ENCODE peak calls at places on chromosome 3, in nine cellular contexts. G is astrocyte of the spinal cord, P is HEK293T, I is occipital lobe, L is KBM-7, V is activated gamma-delta T cell treated with Interleukin-2 at 50 U/mL for 16 hours, O is MM.1S, K is neuronal stem cell, X is endothelial cell. C is an unnamed sample.

GRCh38 chr3:63245842-63246241 is 32.3 kb upstream of the SYNPR start:
- DNase-seq in G (no peak), P (no peak), I (no peak), L (no peak), V (no peak), O (no peak), K (no peak), X (no peak), C (no peak)

GRCh38 chr3:70808881-70809280 is 496.4 kb upstream of the MDFIC2 start:
- DNase-seq in G (no peak), P (no peak), I (no peak), L (no peak), V (no peak), O (no peak), K (no peak), X (no peak), C (no peak)

GRCh38 chr3:72763751-72764440 is 84.3 kb downstream of the SHQ1 start:
- DNase-seq in G (no peak), P (no peak), I (no peak), L (no peak), V (no peak), O (no peak), K (no peak), X (no peak), C (no peak)

GRCh38 chr3:107598926-107599754 is 76.4 kb downstream of the BBX start:
- DNase-seq in G (peak), P (peak), I (no peak), L (peak), V (peak), O (no peak), K (no peak), X (peak), C (peak)

GRCh38 chr3:170355738-170356595 is 1.5 kb upstream of the SKIL start:
- DNase-seq in G (peak), P (no peak), I (peak), L (peak), V (no peak), O (peak), K (peak), X (peak), C (peak)

GRCh38 chr3:166190360-166190759 is 353.1 kb upstream of the BCHE start:
- DNase-seq in G (peak), P (no peak), I (no peak), L (no peak), V (no peak), O (no peak), K (no peak), X (no peak), C (no peak)

GRCh38 chr3:184680411-184680990 is 31.4 kb downstream of the MAGEF1 start:
- DNase-seq in G (no peak), P (no peak), I (no peak), L (no peak), V (no peak), O (no peak), K (no peak), X (no peak), C (no peak)

GRCh38 chr3:126348308-126348920 is 8.8 kb downstream of the KLF15 start:
- DNase-seq in G (no peak), P (peak), I (no peak), L (no peak), V (no peak), O (peak), K (no peak), X (no peak), C (no peak)

GRCh38 chr3:149777414-149778214 is 14.7 kb downstream of the ANKUB1 start:
- DNase-seq in G (no peak), P (no peak), I (no peak), L (no peak), V (no peak), O (no peak), K (no peak), X (no peak), C (no peak)

GRCh38 chr3:174495231-174495755 is 363.8 kb upstream of the NAALADL2 start:
- DNase-seq in G (peak), P (no peak), I (no peak), L (no peak), V (no peak), O (no peak), K (no peak), X (no peak), C (no peak)

GRCh38 chr3:188594137-188594536 is 440.2 kb downstream of the LPP start:
- DNase-seq in G (peak), P (no peak), I (no peak), L (no peak), V (no peak), O (no peak), K (no peak), X (no peak), C (no peak)

GRCh38 chr3:131072845-131073244 is 46.2 kb downstream of the NEK11 start:
- DNase-seq in G (no peak), P (no peak), I (no peak), L (no peak), V (no peak), O (no peak), K (no peak), X (no peak), C (no peak)

GRCh38 chr3:67458406-67458805 is 196.0 kb downstream of the SUCLG2 start:
- DNase-seq in G (peak), P (no peak), I (no peak), L (no peak), V (no peak), O (no peak), K (no peak), X (no peak), C (no peak)

GRCh38 chr3:71987828-71988227 is 202.9 kb upstream of the PROK2 start:
- DNase-seq in G (peak), P (peak), I (no peak), L (peak), V (no peak), O (no peak), K (no peak), X (peak), C (no peak)

GRCh38 chr3:44721231-44722102 is 8.0 kb upstream of the ZNF501 start:
- DNase-seq in G (peak), P (no peak), I (no peak), L (peak), V (no peak), O (no peak), K (no peak), X (no peak), C (no peak)

C was measured in posterior cingulate gyrus.